ENCODE peak calls at places on chromosomes 12 and 14, in four cellular contexts. One of them, this sample, is unnamed.

GRCh38 chr12:6917491-6918231 is 3.3 kb downstream of the ENO2 start:
- DNase-seq in Panc1: no peak
- DNase-seq in A549: no peak
- DNase-seq in SK-N-SH: no peak
- DNase-seq in this sample: no peak

GRCh38 chr14:65206448-65207096 is 104.3 kb upstream of the MAX start:
- DNase-seq in Panc1: no peak
- DNase-seq in SK-N-SH: no peak
- DNase-seq in A549: no peak
- DNase-seq in this sample: no peak

GRCh38 chr14:103105580-103106168 is 11.1 kb downstream of the EXOC3L4 start:
- DNase-seq in SK-N-SH: no peak
- DNase-seq in Panc1: no peak
- DNase-seq in A549: no peak
- DNase-seq in this sample: no peak

GRCh38 chr14:90288646-90289355 is 32.4 kb downstream of the PSMC1 start:
- DNase-seq in SK-N-SH: no peak
- DNase-seq in Panc1: no peak
- DNase-seq in A549: no peak
- DNase-seq in this sample: no peak

GRCh38 chr14:86035882-86036281 is 505.9 kb downstream of the FLRT2 start:
- DNase-seq in Panc1: no peak
- DNase-seq in SK-N-SH: peak; percentile 19
- DNase-seq in A549: peak; percentile 31
- DNase-seq in this sample: peak; percentile 4

GRCh38 chr12:64240781-64241180 is 18.7 kb upstream of the KICS2 start:
- DNase-seq in SK-N-SH: no peak
- DNase-seq in Panc1: no peak
- DNase-seq in A549: no peak
- DNase-seq in this sample: no peak

GRCh38 chr12:34358198-34358597 is 335.9 kb downstream of the ALG10 start:
- DNase-seq in A549: no peak
- DNase-seq in Panc1: no peak
- DNase-seq in SK-N-SH: no peak
- DNase-seq in this sample: no peak

GRCh38 chr14:20836668-20837338 is 34.2 kb upstream of the RNASE1 start:
- DNase-seq in Panc1: no peak
- DNase-seq in A549: peak; percentile 82
- DNase-seq in SK-N-SH: no peak
- DNase-seq in this sample: peak; percentile 36

GRCh38 chr12:80848858-80849257 is 88.9 kb downstream of the LIN7A start:
- DNase-seq in A549: no peak
- DNase-seq in SK-N-SH: no peak
- DNase-seq in Panc1: no peak
- DNase-seq in this sample: no peak

GRCh38 chr12:114691810-114692557 is 8.0 kb upstream of the TBX3 start:
- DNase-seq in A549: no peak
- DNase-seq in SK-N-SH: peak; percentile 11
- DNase-seq in Panc1: no peak
- DNase-seq in this sample: no peak

GRCh38 chr12:93102289-93102688 is 173.2 kb upstream of the EEA1 start:
- DNase-seq in Panc1: no peak
- DNase-seq in A549: no peak
- DNase-seq in SK-N-SH: no peak
- DNase-seq in this sample: no peak

GRCh38 chr14:92794547-92794941 is 439 bp downstream of the GOLGA5 start:
- DNase-seq in SK-N-SH: peak; percentile 54
- DNase-seq in Panc1: no peak
- DNase-seq in A549: no peak
- DNase-seq in this sample: peak; percentile 4

GRCh38 chr12:104612381-104612780 is 155.6 kb downstream of the CHST11 start:
- DNase-seq in A549: no peak
- DNase-seq in SK-N-SH: no peak
- DNase-seq in Panc1: no peak
- DNase-seq in this sample: no peak

GRCh38 chr14:101947577-101947903 is 16.8 kb upstream of the DYNC1H1 start:
- DNase-seq in SK-N-SH: peak; percentile 45
- DNase-seq in A549: no peak
- DNase-seq in Panc1: no peak
- DNase-seq in this sample: no peak
- TF ChIP-seq REST in SK-N-SH: no peak
- TF ChIP-seq REST in A549: no peak
- TF ChIP-seq REST in Panc1: no peak
- TF ChIP-seq REST in this sample: no peak

GRCh38 chr14:104131968-104132732 is 6.2 kb upstream of the KIF26A start:
- DNase-seq in SK-N-SH: no peak
- DNase-seq in A549: no peak
- DNase-seq in Panc1: no peak
- DNase-seq in this sample: no peak

GRCh38 chr14:104126753-104127152 is 11.6 kb upstream of the KIF26A start:
- DNase-seq in A549: no peak
- DNase-seq in SK-N-SH: no peak
- DNase-seq in Panc1: no peak
- DNase-seq in this sample: no peak

GRCh38 chr14:104128981-104129380 is 9.4 kb upstream of the KIF26A start:
- DNase-seq in SK-N-SH: no peak
- DNase-seq in A549: no peak
- DNase-seq in Panc1: no peak
- DNase-seq in this sample: no peak

GRCh38 chr14:104130974-104131651 is 7.3 kb upstream of the KIF26A start:
- DNase-seq in Panc1: no peak
- DNase-seq in A549: peak; percentile 55
- DNase-seq in SK-N-SH: peak; percentile 87
- DNase-seq in this sample: no peak

DNA sequence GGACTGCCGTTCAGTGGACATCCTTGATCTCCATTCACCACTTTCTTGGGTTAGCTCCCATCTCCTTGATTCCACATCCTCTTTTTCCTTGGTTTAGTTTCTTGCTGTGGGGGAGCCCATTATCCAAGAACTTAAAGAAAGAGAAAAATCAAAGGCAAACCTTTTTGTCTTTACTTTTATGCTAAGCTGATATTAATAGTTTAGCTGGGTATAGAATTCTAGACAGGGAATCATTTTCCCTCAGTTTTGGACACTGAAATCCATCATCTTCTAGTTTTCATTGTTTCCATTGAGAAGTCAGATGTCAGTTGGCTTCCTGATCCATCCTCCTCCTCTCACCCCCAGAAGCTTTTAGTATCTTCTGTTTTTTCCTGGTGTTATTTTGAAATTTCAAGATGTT is 8.8 kb upstream of the KIF26A start:
- DNase-seq in Panc1: no peak
- DNase-seq in A549: no peak
- DNase-seq in SK-N-SH: no peak
- DNase-seq in this sample: no peak
- TF ChIP-seq REST in Panc1: no peak
- TF ChIP-seq REST in A549: no peak
- TF ChIP-seq REST in SK-N-SH: no peak
- TF ChIP-seq REST in this sample: no peak

DNA sequence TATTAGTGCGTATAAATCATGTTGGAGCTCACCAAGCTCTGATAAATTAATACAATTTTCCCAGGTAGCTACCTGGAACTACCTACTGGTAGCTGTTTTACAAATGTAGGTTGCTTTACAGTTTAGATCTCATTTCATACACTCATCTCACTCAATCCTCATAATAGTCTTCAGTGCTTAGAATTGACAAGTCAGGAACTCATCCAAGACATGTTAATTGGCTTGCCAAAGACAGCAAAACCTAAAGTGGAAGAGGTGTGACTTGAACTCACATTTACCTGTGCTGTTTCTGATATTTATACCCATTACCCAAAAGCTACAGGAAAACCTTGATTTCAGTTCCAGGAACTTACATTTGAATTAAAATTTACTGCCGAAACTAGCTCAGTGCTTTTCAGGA is 296.7 kb downstream of the DIO2 start:
- DNase-seq in Panc1: no peak
- DNase-seq in SK-N-SH: no peak
- DNase-seq in A549: no peak
- DNase-seq in this sample: no peak
- TF ChIP-seq REST in Panc1: no peak
- TF ChIP-seq REST in SK-N-SH: no peak
- TF ChIP-seq REST in A549: no peak
- TF ChIP-seq REST in this sample: no peak

GRCh38 chr12:1418144-1418543 is 176.2 kb downstream of the FBXL14 start:
- DNase-seq in A549: no peak
- DNase-seq in Panc1: no peak
- DNase-seq in SK-N-SH: no peak
- DNase-seq in this sample: peak; percentile 7

GRCh38 chr12:1410794-1411193 is 183.6 kb downstream of the FBXL14 start:
- DNase-seq in A549: no peak
- DNase-seq in Panc1: no peak
- DNase-seq in SK-N-SH: no peak
- DNase-seq in this sample: no peak

GRCh38 chr12:1419849-1420371 is 174.5 kb downstream of the FBXL14 start:
- DNase-seq in SK-N-SH: no peak
- DNase-seq in Panc1: no peak
- DNase-seq in A549: no peak
- DNase-seq in this sample: no peak

GRCh38 chr12:1413930-1414329 is 180.5 kb downstream of the FBXL14 start:
- DNase-seq in SK-N-SH: no peak
- DNase-seq in Panc1: no peak
- DNase-seq in A549: no peak
- DNase-seq in this sample: no peak
- TF ChIP-seq REST in SK-N-SH: peak; percentile 77
- TF ChIP-seq REST in Panc1: peak; percentile 46
- TF ChIP-seq REST in A549: no peak
- TF ChIP-seq REST in this sample: no peak

GRCh38 chr14:50943943-50944646 is at the start of gene PYGL:
- DNase-seq in SK-N-SH: peak; percentile 84
- DNase-seq in Panc1: no peak
- DNase-seq in A549: peak; percentile 77
- DNase-seq in this sample: peak; percentile 67
- TF ChIP-seq REST in SK-N-SH: no peak
- TF ChIP-seq REST in Panc1: no peak
- TF ChIP-seq REST in A549: no peak
- TF ChIP-seq REST in this sample: no peak

DNA sequence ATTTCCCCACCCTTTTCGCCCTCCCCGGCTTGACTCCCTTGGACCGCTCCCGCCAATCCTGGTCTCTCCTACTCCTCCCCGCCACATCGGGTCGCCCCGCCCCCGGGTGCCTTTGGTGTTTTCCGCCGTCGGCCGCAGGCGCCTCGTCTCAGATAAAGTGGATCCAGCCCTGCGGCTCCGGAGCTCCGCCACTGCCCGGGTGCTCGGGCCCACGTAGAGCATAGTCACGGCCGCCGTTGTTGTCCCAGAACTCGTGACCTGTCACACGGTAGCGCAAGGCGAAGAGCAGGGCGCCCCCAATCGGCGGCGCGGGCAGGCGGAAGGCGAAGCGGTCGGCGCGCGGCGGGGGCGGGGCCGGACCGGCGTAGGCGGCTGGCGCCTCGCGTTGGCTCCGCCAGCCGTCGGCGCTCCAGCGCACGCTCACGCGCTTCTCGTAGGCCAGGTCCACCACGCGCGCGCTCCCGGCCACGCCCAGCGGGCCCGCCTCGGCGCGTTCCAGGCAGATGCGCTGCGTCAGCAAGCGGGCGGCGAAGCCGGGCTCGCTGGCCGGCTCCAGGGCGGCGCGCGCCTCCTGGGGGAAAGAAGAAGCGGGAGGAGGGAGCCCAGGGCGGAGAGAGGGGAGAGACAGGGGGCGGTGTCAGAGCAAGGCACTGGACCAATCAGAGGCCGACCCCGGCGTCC is 1.2 kb downstream of the PPP1R3E start:
- DNase-seq in A549: peak; percentile 97
- DNase-seq in SK-N-SH: peak; percentile 98
- DNase-seq in Panc1: peak; percentile 63
- DNase-seq in this sample: peak; percentile 98
- TF ChIP-seq REST in A549: no peak
- TF ChIP-seq REST in SK-N-SH: no peak
- TF ChIP-seq REST in Panc1: no peak
- TF ChIP-seq REST in this sample: no peak

DNA sequence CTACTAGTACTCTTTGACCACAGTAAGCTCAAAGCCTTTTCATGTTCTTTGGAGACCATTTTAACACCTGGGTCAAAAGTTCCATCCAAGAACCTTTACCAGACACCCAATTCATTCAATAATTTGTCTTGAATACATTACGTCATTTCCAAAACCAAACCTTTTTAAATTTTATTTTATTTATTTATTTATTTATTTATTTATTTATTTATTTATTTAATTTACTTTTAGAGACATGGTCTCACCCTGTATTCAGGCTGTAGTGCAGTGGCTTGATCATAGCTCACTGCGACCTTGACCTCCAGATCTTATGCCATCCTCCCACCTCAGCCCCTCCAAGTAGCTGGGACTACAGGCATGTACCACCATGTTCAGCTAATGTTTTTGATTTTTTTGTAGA is 113.5 kb downstream of the BCAT1 start:
- DNase-seq in A549: no peak
- DNase-seq in SK-N-SH: no peak
- DNase-seq in Panc1: no peak
- DNase-seq in this sample: no peak
- TF ChIP-seq REST in A549: no peak
- TF ChIP-seq REST in SK-N-SH: no peak
- TF ChIP-seq REST in Panc1: no peak
- TF ChIP-seq REST in this sample: no peak

GRCh38 chr14:70789361-70789760 is 20.0 kb downstream of the MAP3K9 start:
- DNase-seq in A549: no peak
- DNase-seq in SK-N-SH: no peak
- DNase-seq in Panc1: no peak
- DNase-seq in this sample: no peak
- TF ChIP-seq REST in A549: no peak
- TF ChIP-seq REST in SK-N-SH: no peak
- TF ChIP-seq REST in Panc1: no peak
- TF ChIP-seq REST in this sample: no peak

GRCh38 chr12:67386869-67387570 is 117.9 kb downstream of the CAND1 start:
- DNase-seq in SK-N-SH: no peak
- DNase-seq in Panc1: no peak
- DNase-seq in A549: no peak
- DNase-seq in this sample: no peak

GRCh38 chr12:67377541-67377940 is 108.4 kb downstream of the CAND1 start:
- DNase-seq in A549: no peak
- DNase-seq in Panc1: no peak
- DNase-seq in SK-N-SH: no peak
- DNase-seq in this sample: no peak

GRCh38 chr12:67377021-67377420 is 107.9 kb downstream of the CAND1 start:
- DNase-seq in Panc1: no peak
- DNase-seq in A549: no peak
- DNase-seq in SK-N-SH: no peak
- DNase-seq in this sample: no peak

DNA sequence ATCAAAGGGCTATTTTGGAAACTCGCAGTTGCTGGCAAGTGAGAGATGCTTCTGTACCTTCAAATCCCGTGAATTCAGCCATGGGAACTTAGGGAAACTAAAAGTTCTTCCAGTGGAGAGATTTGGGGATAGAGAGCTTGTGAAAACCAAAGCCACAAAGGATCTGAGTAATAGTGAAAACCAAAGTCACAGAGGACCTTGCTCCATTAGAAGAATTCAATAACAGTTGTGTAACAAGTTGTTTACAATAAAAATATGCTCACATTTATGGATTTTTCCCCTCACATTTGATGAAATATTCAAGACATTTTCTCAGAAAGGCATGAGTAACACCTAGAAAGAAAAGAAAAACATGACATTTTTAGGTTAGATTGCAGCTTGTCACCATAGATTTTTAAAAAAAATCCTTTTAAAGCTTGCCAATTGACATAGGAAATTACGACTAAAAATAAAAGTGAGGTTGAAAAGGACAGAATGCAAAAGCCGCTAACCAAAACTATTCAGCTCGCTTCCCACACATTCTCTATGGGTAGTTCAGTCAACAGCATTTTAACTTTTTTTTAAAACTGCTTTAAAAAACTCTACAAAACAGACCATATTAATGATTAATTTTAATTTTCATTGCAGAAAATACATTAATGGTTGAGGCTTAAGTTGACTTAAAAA is 113.2 kb downstream of the CAND1 start:
- DNase-seq in SK-N-SH: no peak
- DNase-seq in A549: no peak
- DNase-seq in Panc1: no peak
- DNase-seq in this sample: no peak
- TF ChIP-seq REST in SK-N-SH: no peak
- TF ChIP-seq REST in A549: no peak
- TF ChIP-seq REST in Panc1: no peak
- TF ChIP-seq REST in this sample: no peak

This sample was measured in K562.